ENCODE peak calls at places on chromosomes 3 and 15, in four cellular contexts. L, A, S and C are unnamed samples.

GRCh38 chr3:186514296-186515002 is 29.7 kb downstream of the CRYGS start:
- DNase-seq in L (no peak), A (peak), S (no peak), C (peak)

GRCh38 chr3:792651-793050 is 300.2 kb upstream of the CNTN6 start:
- DNase-seq in L (no peak), A (no peak), S (no peak), C (no peak)

GRCh38 chr15:98689431-98689861 is 41.1 kb downstream of the IGF1R start:
- DNase-seq in L (no peak), A (no peak), S (no peak), C (no peak)

GRCh38 chr15:39720721-39721611 is 61.7 kb downstream of the FSIP1 start:
- DNase-seq in L (no peak), A (no peak), S (no peak), C (no peak)

GRCh38 chr15:93483923-93484322 is 394.9 kb upstream of the RGMA start:
- DNase-seq in L (no peak), A (no peak), S (no peak), C (no peak)

GRCh38 chr3:100401674-100402036 is 316 bp downstream of the LNP1 start:
- DNase-seq in L (no peak), A (peak), S (no peak), C (no peak)

GRCh38 chr15:57015360-57015759 is 96.9 kb downstream of the TCF12 start:
- DNase-seq in L (no peak), A (no peak), S (no peak), C (no peak)

GRCh38 chr3:154275965-154276364 is 48.3 kb downstream of the DHX36 start:
- DNase-seq in L (no peak), A (peak), S (no peak), C (no peak)

GRCh38 chr3:143596957-143597642 is 251.2 kb downstream of the SLC9A9 start:
- DNase-seq in L (no peak), A (peak), S (no peak), C (no peak)

GRCh38 chr3:56119575-56120349 is 348.5 kb downstream of the ERC2 start:
- DNase-seq in L (no peak), A (no peak), S (no peak), C (no peak)

GRCh38 chr15:39301589-39301999 is 279.3 kb upstream of the THBS1 start:
- DNase-seq in L (no peak), A (no peak), S (no peak), C (no peak)

GRCh38 chr15:87733005-87733404 is 523.5 kb downstream of the NTRK3 start:
- DNase-seq in L (no peak), A (no peak), S (no peak), C (no peak)

GRCh38 chr3:180223268-180223667 is 186.5 kb upstream of the PEX5L start:
- DNase-seq in L (no peak), A (no peak), S (no peak), C (no peak)

GRCh38 chr3:175187586-175187985 is 328.5 kb downstream of the NAALADL2 start:
- DNase-seq in L (no peak), A (no peak), S (no peak), C (no peak)

GRCh38 chr15:45892182-45892581 is 257.4 kb downstream of the SQOR start:
- DNase-seq in L (no peak), A (no peak), S (no peak), C (no peak)

GRCh38 chr3:107999215-107999775 is 91.5 kb downstream of the CD47 start:
- DNase-seq in L (no peak), A (no peak), S (peak), C (no peak)

GRCh38 chr3:62095756-62096155 is 277.6 kb downstream of the FEZF2 start:
- DNase-seq in L (no peak), A (no peak), S (no peak), C (no peak)

GRCh38 chr15:93072440-93073394 is 16.3 kb downstream of the RGMA start:
- DNase-seq in L (no peak), A (peak), S (no peak), C (peak)

GRCh38 chr3:36214460-36214859 is 165.8 kb upstream of the STAC start:
- DNase-seq in L (no peak), A (no peak), S (no peak), C (no peak)

GRCh38 chr15:31080618-31081017 is 20.9 kb downstream of the TRPM1 start:
- DNase-seq in L (no peak), A (peak), S (peak), C (peak)

GRCh38 chr3:185677146-185677829 is 91.2 kb downstream of the SENP2 start:
- DNase-seq in L (no peak), A (peak), S (no peak), C (peak)

GRCh38 chr3:71129611-71130515 is 453.7 kb downstream of the FOXP1 start:
- DNase-seq in L (no peak), A (no peak), S (no peak), C (no peak)

GRCh38 chr3:161069441-161070251 is 35.5 kb downstream of the B3GALNT1 start:
- DNase-seq in L (peak), A (no peak), S (no peak), C (no peak)

GRCh38 chr3:88912294-88913014 is 195.0 kb upstream of the EPHA3 start:
- DNase-seq in L (no peak), A (no peak), S (peak), C (no peak)

GRCh38 chr15:50764331-50765201 is 940 bp downstream of the SPPL2A start:
- DNase-seq in L (peak), A (no peak), S (no peak), C (no peak)

GRCh38 chr3:25594007-25594502 is 70.7 kb downstream of the TOP2B start:
- DNase-seq in L (no peak), A (peak), S (no peak), C (peak)

GRCh38 chr3:71565976-71566375 is 17.6 kb downstream of the FOXP1 start:
- DNase-seq in L (no peak), A (no peak), S (no peak), C (no peak)

GRCh38 chr3:152499796-152500385 is 231.2 kb downstream of the MBNL1 start:
- DNase-seq in L (no peak), A (no peak), S (no peak), C (no peak)
- TF ChIP-seq EGR1 in L (no peak), A (no peak), S (no peak), C (no peak)

DNA sequence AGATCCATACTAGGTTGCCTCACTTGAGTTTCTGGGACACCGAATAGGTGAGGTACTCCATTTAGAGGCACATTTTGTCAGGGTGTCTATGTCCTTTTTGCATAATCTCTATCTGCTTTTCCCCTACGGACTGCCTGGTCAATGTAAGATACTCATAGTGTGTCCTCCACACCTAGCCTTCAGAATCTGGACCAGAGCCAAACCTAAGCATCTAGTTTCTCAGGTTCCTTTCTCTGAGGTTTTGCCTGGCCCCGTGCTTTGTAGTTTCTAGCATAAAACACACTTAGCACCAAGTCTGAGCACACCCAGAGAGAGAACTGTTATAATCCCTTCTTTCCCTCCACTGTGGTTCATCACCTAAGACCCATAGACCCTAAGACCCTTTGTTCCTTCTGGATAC is 105.9 kb upstream of the MLF1 start:
- DNase-seq in L (peak), A (no peak), S (no peak), C (no peak)
- TF ChIP-seq EGR1 in L (no peak), A (no peak), S (no peak), C (no peak)

GRCh38 chr3:122988507-122988906 is 39.1 kb downstream of the SEMA5B start:
- DNase-seq in L (no peak), A (no peak), S (no peak), C (no peak)
- TF ChIP-seq EGR1 in L (no peak), A (no peak), S (no peak), C (no peak)

GRCh38 chr3:124879395-124879723 is 7.8 kb downstream of the ITGB5 start:
- DNase-seq in L (no peak), A (no peak), S (no peak), C (no peak)

GRCh38 chr3:124877617-124878016 is 9.5 kb downstream of the ITGB5 start:
- DNase-seq in L (no peak), A (no peak), S (no peak), C (no peak)

GRCh38 chr3:124881976-124882697 is 5.0 kb downstream of the ITGB5 start:
- DNase-seq in L (no peak), A (no peak), S (no peak), C (no peak)

GRCh38 chr3:124882749-124883148 is 4.4 kb downstream of the ITGB5 start:
- DNase-seq in L (no peak), A (no peak), S (no peak), C (no peak)

DNA sequence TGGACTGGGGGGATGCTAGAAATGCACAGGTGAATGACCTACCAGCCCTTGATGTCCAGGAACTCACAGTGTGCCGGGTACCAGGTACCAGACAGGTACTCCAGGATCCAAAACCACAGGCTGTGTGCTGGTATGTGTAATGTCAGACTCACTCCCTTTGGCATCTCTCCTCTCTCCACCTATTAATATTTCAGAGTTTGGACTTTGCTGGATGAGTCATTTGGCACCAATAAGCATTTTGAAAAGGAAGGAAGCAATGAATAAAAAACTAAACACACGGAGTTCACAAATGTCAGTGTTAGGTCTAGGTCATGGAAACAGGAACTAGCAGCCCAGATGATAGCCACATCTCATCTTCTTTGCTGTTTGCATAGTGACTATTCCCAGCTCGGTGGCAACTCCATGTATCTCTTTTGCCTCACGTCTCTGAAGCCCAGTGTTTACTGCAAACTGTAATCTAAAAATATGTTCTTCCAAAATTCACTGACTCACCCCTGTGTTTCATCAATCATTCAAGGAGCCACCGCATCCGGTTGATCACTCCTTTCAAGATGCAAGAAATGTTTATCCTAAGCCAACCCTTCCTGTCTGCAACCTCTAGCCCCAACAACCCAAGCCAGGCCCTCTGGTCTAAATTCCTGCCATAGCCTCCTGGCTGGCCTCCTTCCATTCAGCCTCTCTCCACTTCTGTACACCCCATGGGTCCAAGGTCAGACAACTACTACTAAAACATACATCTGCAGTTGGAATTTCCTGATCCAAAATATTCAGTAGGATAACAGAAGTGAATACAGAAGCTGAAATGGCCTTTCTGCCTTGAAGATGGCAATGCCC is 8.4 kb downstream of the ITGB5 start:
- DNase-seq in L (no peak), A (peak), S (no peak), C (peak)
- TF ChIP-seq EGR1 in L (no peak), A (no peak), S (no peak), C (no peak)

GRCh38 chr3:187925326-187925725 is 180.1 kb upstream of the BCL6 start:
- DNase-seq in L (no peak), A (no peak), S (no peak), C (no peak)
- TF ChIP-seq EGR1 in L (no peak), A (no peak), S (no peak), C (no peak)

DNA sequence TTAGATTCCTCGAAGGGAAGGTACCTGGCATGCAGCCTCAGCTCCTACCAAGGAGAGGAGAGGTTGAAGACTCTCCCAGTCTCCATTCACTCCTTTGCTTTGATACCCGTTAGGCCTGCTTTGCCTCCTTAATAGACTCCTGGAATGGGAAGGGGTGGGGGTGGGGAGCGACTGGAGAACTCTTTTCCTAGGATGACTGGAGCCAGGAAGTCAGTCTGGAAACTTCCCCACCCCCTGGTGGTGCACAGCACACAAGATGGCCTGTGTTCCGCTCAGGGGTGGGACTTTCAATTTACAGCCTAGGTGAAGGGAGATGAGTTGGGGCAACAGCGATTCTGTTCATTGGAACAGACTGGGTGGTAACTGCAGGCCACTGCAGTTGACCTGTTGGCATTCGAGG is 21.4 kb upstream of the CELF6 start:
- DNase-seq in L (no peak), A (no peak), S (peak), C (peak)
- TF ChIP-seq EGR1 in L (no peak), A (no peak), S (no peak), C (no peak)

GRCh38 chr3:194390835-194391234 is 8.2 kb downstream of the GP5 start:
- DNase-seq in L (no peak), A (no peak), S (no peak), C (no peak)
- TF ChIP-seq EGR1 in L (no peak), A (no peak), S (no peak), C (no peak)

GRCh38 chr15:68081869-68082505 is 27.9 kb downstream of the PIAS1 start:
- DNase-seq in L (no peak), A (no peak), S (no peak), C (no peak)

GRCh38 chr15:68085052-68085451 is 30.9 kb downstream of the PIAS1 start:
- DNase-seq in L (no peak), A (no peak), S (no peak), C (no peak)

GRCh38 chr15:68080783-68081182 is 26.7 kb downstream of the PIAS1 start:
- DNase-seq in L (no peak), A (no peak), S (no peak), C (no peak)

GRCh38 chr15:68082735-68083134 is 28.6 kb downstream of the PIAS1 start:
- DNase-seq in L (no peak), A (no peak), S (no peak), C (no peak)

DNA sequence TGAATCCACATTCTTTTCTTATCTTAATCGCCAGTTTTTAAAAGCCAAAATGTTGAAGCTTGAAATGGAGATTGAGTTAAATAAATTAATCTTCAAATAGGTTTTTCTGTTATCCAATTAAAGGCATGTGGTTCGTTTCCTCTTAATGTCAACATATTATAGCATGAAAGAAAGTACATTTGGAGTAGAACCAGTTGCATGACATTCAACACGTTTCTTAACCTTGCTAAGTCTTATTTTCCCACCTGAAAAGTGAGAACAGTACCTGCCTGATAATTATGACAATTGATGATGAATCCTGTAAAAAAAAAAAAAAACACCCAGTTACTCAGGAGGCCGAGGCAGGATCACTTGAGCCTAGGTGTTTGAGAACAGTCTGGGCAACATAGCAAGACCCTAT is 29.3 kb downstream of the PIAS1 start:
- DNase-seq in L (no peak), A (no peak), S (no peak), C (no peak)
- TF ChIP-seq EGR1 in L (no peak), A (no peak), S (no peak), C (no peak)

GRCh38 chr15:76198456-76199105 is 112.7 kb downstream of the ETFA start:
- DNase-seq in L (no peak), A (no peak), S (no peak), C (no peak)
- TF ChIP-seq EGR1 in L (no peak), A (no peak), S (no peak), C (no peak)